ENCODE peak calls at places on chromosome 9, in nine cellular contexts. W, P, J, M, S, X, L, R and B are unnamed samples. For H3K4me1, the result is how much of the 10 kb centered on the place peaks cover.

GRCh38 chr9:136572596-136573313 is 26.9 kb upstream of the NOTCH1 start:
- DNase-seq in W (no peak), P (no peak), J (no peak), M (no peak), S (no peak), X (no peak), L (no peak), R (no peak), B (no peak)

GRCh38 chr9:134895849-134896833 is 15.5 kb downstream of the FCN2 start:
- DNase-seq in W (peak), P (no peak), J (peak), M (peak), S (peak), X (peak), L (peak), R (peak), B (peak)

GRCh38 chr9:113614843-113615648 is 151.5 kb downstream of the RGS3 start:
- DNase-seq in W (no peak), P (peak), J (no peak), M (no peak), S (peak), X (no peak), L (peak), R (peak), B (peak)

GRCh38 chr9:125700791-125701190 is 6.2 kb downstream of the MAPKAP1 start:
- DNase-seq in W (no peak), P (no peak), J (no peak), M (no peak), S (no peak), X (no peak), L (no peak), R (no peak), B (no peak)

GRCh38 chr9:93897075-93897970 is 57.8 kb downstream of the BARX1 start:
- DNase-seq in W (no peak), P (peak), J (no peak), M (no peak), S (no peak), X (peak), L (no peak), R (no peak), B (no peak)

GRCh38 chr9:13707635-13708410 is 428.3 kb upstream of the MPDZ start:
- DNase-seq in W (peak), P (no peak), J (no peak), M (no peak), S (no peak), X (no peak), L (no peak), R (no peak), B (no peak)

GRCh38 chr9:91131433-91131839 is 230.3 kb downstream of the AUH start:
- DNase-seq in W (peak), P (no peak), J (peak), M (no peak), S (no peak), X (peak), L (no peak), R (peak), B (no peak)

GRCh38 chr9:131432050-131432449 is 38.2 kb downstream of the PRRC2B start:
- DNase-seq in W (no peak), P (peak), J (no peak), M (no peak), S (no peak), X (peak), L (no peak), R (peak), B (no peak)

GRCh38 chr9:13033959-13034695 is 245.4 kb downstream of the MPDZ start:
- DNase-seq in W (peak), P (no peak), J (peak), M (no peak), S (peak), X (peak), L (peak), R (peak), B (peak)

GRCh38 chr9:136495401-136495800 is 12.6 kb upstream of the SEC16A start:
- DNase-seq in W (no peak), P (no peak), J (no peak), M (no peak), S (no peak), X (no peak), L (no peak), R (no peak), B (no peak)

GRCh38 chr9:114968710-114969109 is 38.3 kb upstream of the TNFSF8 start:
- DNase-seq in W (no peak), P (no peak), J (no peak), M (no peak), S (no peak), X (no peak), L (no peak), R (no peak), B (no peak)

GRCh38 chr9:26260238-26260637 is 582.0 kb upstream of the TUSC1 start:
- DNase-seq in W (peak), P (no peak), J (no peak), M (no peak), S (no peak), X (no peak), L (no peak), R (no peak), B (no peak)

GRCh38 chr9:113446323-113446740 is 17.2 kb upstream of the RGS3 start:
- DNase-seq in W (peak), P (no peak), J (peak), M (no peak), S (no peak), X (no peak), L (no peak), R (peak), B (no peak)

DNA sequence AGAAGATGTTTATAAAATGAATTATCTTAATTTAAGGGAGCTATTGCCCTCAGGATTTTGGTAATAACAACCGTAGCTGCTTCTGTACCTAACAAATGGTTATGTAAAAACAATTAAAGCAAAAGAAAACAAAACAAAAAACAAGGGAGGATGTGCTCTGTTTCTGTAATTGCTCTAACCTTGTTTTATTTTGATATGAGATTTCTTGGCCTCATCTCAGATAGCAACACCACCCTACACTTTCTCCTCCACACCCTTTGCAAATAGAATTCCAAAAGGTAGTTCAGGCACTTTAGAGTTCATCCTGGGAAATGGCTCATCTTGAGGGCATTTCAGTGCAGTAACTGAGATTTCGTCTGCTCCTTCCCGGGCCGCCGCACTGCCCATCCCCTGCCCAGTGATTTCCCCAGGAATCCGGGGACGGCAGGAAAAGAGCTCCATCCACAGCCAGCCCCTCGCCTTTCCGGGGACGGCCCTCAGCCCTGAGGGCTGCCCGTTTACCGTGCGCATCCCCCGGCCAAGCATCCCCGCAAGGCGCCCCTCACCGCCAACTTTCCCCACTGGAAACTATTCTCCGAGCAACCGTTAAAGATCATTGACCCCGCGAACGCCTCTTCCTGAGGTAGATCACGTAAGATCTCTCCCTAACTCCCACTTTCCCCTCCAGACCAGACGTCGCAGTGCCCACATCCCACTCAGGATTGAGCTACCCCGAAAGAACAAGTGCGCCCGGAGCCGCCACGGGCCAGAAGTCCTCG is 1.2 kb downstream of the FNBP1 start:
- DNase-seq in W (peak), P (peak), J (no peak), M (no peak), S (peak), X (no peak), L (no peak), R (peak), B (no peak)
- TF ChIP-seq POLR2A in W (no peak), P (no peak), J (no peak), M (no peak), S (no peak), X (no peak), L (no peak), R (peak), B (no peak)

DNA sequence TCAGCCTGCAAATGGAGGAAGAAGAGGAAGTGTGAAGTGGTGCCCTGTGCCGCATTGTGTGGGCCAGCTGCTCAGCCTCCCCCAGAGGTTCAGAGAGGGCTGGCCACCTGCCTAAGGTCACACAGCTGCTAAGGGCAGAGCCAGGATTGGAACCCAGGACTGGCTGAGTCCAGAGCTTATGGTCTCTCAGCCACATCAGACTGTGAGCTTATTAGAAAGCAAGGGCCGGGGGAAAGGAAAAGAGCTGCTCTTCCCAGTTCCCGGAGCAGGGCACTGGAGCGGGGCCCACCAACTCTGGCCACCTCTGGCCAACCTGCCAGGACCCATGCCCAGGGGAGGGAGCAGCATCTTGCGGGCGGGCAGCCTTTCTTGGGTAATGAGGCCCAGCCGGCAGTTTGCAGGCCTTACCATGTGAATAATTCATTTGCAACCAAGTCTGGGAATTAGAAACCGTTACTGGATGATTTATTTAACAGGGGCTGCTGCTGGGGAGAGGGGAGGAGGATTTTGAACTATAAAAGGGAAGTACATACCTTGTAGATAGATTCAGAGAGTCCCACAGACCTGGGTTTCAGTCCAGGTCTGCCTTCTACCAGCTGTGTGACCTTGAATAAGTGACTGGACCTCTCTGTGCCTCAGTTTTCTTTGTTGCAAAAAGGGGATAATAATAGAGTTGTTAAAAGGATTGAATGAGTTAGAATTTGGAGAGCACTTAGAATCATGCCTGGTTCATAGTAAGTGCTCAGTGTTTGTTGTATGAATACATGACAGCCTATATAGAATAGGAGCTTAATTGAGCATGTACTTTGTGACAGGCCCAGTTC is 11.5 kb upstream of the CRB2 start:
- DNase-seq in W (no peak), P (no peak), J (no peak), M (no peak), S (no peak), X (no peak), L (no peak), R (no peak), B (no peak)
- H3K4me1 ChIP-seq in W (under half), P (under half), J (under half), M (under half), S (under half), X (under half), L (under half), R (under half), B (under half)

GRCh38 chr9:68950188-68950587 is 63.7 kb downstream of the PRKACG start:
- DNase-seq in W (no peak), P (no peak), J (no peak), M (no peak), S (no peak), X (no peak), L (no peak), R (no peak), B (no peak)
- H3K27ac ChIP-seq in W (no peak), P (no peak), J (no peak), M (no peak), S (no peak), X (no peak), L (no peak), R (no peak), B (peak)

DNA sequence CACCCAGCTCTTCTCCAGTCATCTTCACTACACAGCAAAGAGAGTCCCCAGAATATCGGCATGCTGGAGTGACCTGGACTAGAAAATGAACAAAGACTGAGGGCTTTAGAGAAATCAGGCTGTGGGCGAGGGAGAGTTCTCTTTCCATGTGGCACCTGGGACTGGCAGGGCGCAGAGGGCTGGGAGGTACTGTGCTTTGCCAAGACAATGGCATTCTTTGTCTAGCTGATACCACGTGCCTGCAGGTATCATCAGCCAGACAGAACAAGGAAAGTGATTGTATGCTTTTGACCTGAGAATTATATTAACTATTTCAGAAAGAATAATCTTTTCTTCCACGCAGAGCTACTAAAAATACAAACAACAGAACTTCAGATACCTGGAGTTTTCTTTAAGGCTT is 30.5 kb downstream of the DDX31 start:
- DNase-seq in W (no peak), P (no peak), J (no peak), M (no peak), S (no peak), X (peak), L (peak), R (no peak), B (peak)
- TF ChIP-seq POLR2A in W (no peak), P (no peak), J (no peak), M (no peak), S (no peak), X (no peak), L (no peak), R (no peak), B (no peak)

GRCh38 chr9:83932001-83932400 is 10.8 kb upstream of the KIF27 start:
- DNase-seq in W (no peak), P (no peak), J (no peak), M (no peak), S (no peak), X (no peak), L (no peak), R (no peak), B (no peak)
- H3K4me1 ChIP-seq in W (under half), P (under half), J (under half), M (under half), S (under half), X (under half), L (under half), R (under half), B (under half)

GRCh38 chr9:80489329-80489728 is 917.6 kb downstream of the TLE4 start:
- DNase-seq in W (no peak), P (no peak), J (no peak), M (no peak), S (no peak), X (no peak), L (no peak), R (no peak), B (no peak)
- H3K27ac ChIP-seq in W (no peak), P (no peak), J (no peak), M (no peak), S (no peak), X (no peak), L (no peak), R (no peak), B (no peak)

GRCh38 chr9:133738039-133738805 is at the start of gene SARDH:
- DNase-seq in W (no peak), P (peak), J (no peak), M (no peak), S (peak), X (peak), L (no peak), R (peak), B (peak)
- TF ChIP-seq POLR2A in W (no peak), P (no peak), J (no peak), M (no peak), S (no peak), X (no peak), L (no peak), R (no peak), B (peak)